ENCODE peak calls at places on chromosomes 12 and 14, in six cellular contexts. Q is thyroid gland, W is sigmoid colon, Y is lung, K is suprapubic skin, D is A673. I is an unnamed sample.

GRCh38 chr12:96420255-96420930 is 20.2 kb upstream of the CDK17 start:
- DNase-seq in Q (no peak), W (no peak), Y (no peak), K (no peak), D (no peak), I (no peak)

GRCh38 chr12:92676710-92677109 is 26.1 kb upstream of the PLEKHG7 start:
- DNase-seq in Q (no peak), W (no peak), Y (no peak), K (no peak), D (no peak), I (no peak)

GRCh38 chr12:14572401-14572800 is 4.7 kb upstream of the PLBD1 start:
- DNase-seq in Q (no peak), W (no peak), Y (no peak), K (no peak), D (no peak), I (no peak)

GRCh38 chr14:64757601-64758000 is 53.4 kb downstream of the PLEKHG3 start:
- DNase-seq in Q (no peak), W (no peak), Y (no peak), K (peak), D (no peak), I (no peak)

GRCh38 chr12:41365653-41366131 is 177.6 kb downstream of the PDZRN4 start:
- DNase-seq in Q (no peak), W (no peak), Y (no peak), K (no peak), D (no peak), I (no peak)

GRCh38 chr12:97957109-97957508 is 494.5 kb downstream of the RMST start:
- DNase-seq in Q (no peak), W (no peak), Y (no peak), K (no peak), D (no peak), I (no peak)

GRCh38 chr14:93954516-93954830 is 21.9 kb downstream of the ASB2 start:
- DNase-seq in Q (no peak), W (no peak), Y (no peak), K (no peak), D (no peak), I (no peak)

GRCh38 chr12:29309320-29309902 is 71.6 kb downstream of the ERGIC2 start:
- DNase-seq in Q (no peak), W (no peak), Y (no peak), K (no peak), D (peak), I (no peak)

GRCh38 chr14:96261053-96261452 is 5.0 kb downstream of the BDKRB1 start:
- DNase-seq in Q (no peak), W (no peak), Y (no peak), K (no peak), D (no peak), I (no peak)

GRCh38 chr12:32390572-32391219 is 8.7 kb upstream of the FGD4 start:
- DNase-seq in Q (peak), W (no peak), Y (peak), K (no peak), D (no peak), I (no peak)

GRCh38 chr12:49979061-49979586 is 6.4 kb downstream of the AQP6 start:
- DNase-seq in Q (no peak), W (no peak), Y (no peak), K (no peak), D (no peak), I (no peak)

GRCh38 chr14:67241416-67242362 is at the start of gene PALS1:
- DNase-seq in Q (no peak), W (peak), Y (peak), K (no peak), D (peak), I (no peak)

GRCh38 chr12:108594960-108595710 is 2.7 kb downstream of the TMEM119 start:
- DNase-seq in Q (no peak), W (no peak), Y (no peak), K (no peak), D (no peak), I (no peak)

GRCh38 chr12:109540526-109541411 is 32.5 kb downstream of the MMAB start:
- DNase-seq in Q (no peak), W (no peak), Y (no peak), K (no peak), D (no peak), I (no peak)

GRCh38 chr12:66823857-66824570 is 145.1 kb upstream of the GRIP1 start:
- DNase-seq in Q (peak), W (no peak), Y (no peak), K (no peak), D (peak), I (peak)

GRCh38 chr12:109923481-109924245 is 23.6 kb downstream of the TCHP start:
- DNase-seq in Q (no peak), W (no peak), Y (no peak), K (peak), D (no peak), I (no peak)

GRCh38 chr14:49508124-49508523 is 78.1 kb downstream of the RPS29 start:
- DNase-seq in Q (no peak), W (no peak), Y (no peak), K (no peak), D (no peak), I (no peak)

GRCh38 chr12:100141666-100141997 is 1.0 kb downstream of the BLTP3B start:
- DNase-seq in Q (no peak), W (peak), Y (no peak), K (no peak), D (peak), I (peak)

GRCh38 chr14:57761800-57762199 is 104.1 kb downstream of the SLC35F4 start:
- DNase-seq in Q (no peak), W (no peak), Y (no peak), K (no peak), D (no peak), I (no peak)

GRCh38 chr14:60681271-60681670 is 32.0 kb upstream of the SIX1 start:
- DNase-seq in Q (no peak), W (no peak), Y (no peak), K (no peak), D (no peak), I (no peak)

GRCh38 chr14:39320318-39320717 is 86.6 kb downstream of the MIA2 start:
- DNase-seq in Q (no peak), W (no peak), Y (no peak), K (no peak), D (no peak), I (no peak)

GRCh38 chr12:87924149-87924548 is 105.1 kb downstream of the C12orf50 start:
- DNase-seq in Q (no peak), W (no peak), Y (no peak), K (no peak), D (no peak), I (no peak)

GRCh38 chr14:106185837-106186233 is 659.5 kb downstream of the TMEM121 start:
- DNase-seq in Q (no peak), W (no peak), Y (no peak), K (no peak), D (peak), I (no peak)

GRCh38 chr12:75917083-75917482 is 114.5 kb downstream of the PHLDA1 start:
- DNase-seq in Q (no peak), W (no peak), Y (no peak), K (no peak), D (no peak), I (no peak)
- H3K4me3 ChIP-seq in Q (no peak), W (no peak), Y (no peak), K (no peak), D (no peak), I (no peak)

GRCh38 chr14:101948666-101949205 is 15.6 kb upstream of the DYNC1H1 start:
- DNase-seq in Q (peak), W (peak), Y (no peak), K (peak), D (no peak), I (no peak)
- H3K4me3 ChIP-seq in Q (peak), W (peak), Y (peak), K (peak), D (peak), I (peak)

GRCh38 chr12:11763760-11764520 is 114.5 kb downstream of the ETV6 start:
- DNase-seq in Q (no peak), W (no peak), Y (no peak), K (no peak), D (no peak), I (no peak)
- H3K4me3 ChIP-seq in Q (no peak), W (no peak), Y (no peak), K (no peak), D (no peak), I (no peak)

GRCh38 chr12:1583421-1584078 is 10.8 kb downstream of the FBXL14 start:
- DNase-seq in Q (peak), W (peak), Y (peak), K (no peak), D (peak), I (peak)
- H3K4me3 ChIP-seq in Q (no peak), W (no peak), Y (no peak), K (no peak), D (peak), I (no peak)

DNA sequence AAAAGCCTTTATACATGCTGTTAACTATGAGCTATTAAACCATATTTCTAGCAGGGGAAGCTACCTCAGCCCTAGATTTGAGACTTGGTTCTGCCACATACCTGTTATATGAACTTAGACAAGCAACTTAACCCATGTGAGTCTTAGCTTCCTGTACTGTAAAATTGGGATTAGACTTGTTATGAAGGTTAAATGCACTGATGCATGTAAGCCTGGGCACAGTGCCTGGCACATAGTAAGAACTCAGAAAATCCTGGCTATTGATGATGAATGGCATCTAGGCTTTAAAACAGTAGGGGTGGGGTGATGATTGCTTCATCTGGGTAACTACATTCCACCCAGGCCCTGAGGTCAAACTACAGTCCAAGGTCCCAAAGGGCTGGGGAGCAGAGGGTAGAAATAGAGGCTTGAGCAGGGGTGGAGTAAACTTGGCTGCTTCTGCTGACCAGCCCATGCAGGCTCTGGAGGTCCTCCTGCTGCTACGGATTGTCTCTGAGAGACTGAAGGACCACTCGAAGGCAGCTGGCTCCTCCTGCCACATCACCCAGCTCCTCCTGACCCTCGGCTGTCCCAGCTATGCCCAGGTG is 11.3 kb downstream of the ESPL1 start:
- DNase-seq in Q (no peak), W (no peak), Y (no peak), K (no peak), D (no peak), I (no peak)
- H3K4me3 ChIP-seq in Q (no peak), W (no peak), Y (no peak), K (no peak), D (no peak), I (no peak)

GRCh38 chr12:128266559-128267245 is at the start of gene TMEM132C:
- DNase-seq in Q (no peak), W (no peak), Y (no peak), K (no peak), D (no peak), I (no peak)
- H3K4me3 ChIP-seq in Q (no peak), W (peak), Y (no peak), K (peak), D (no peak), I (peak)

GRCh38 chr12:15682826-15683225 is 106.4 kb downstream of the EPS8 start:
- DNase-seq in Q (no peak), W (no peak), Y (no peak), K (no peak), D (no peak), I (no peak)
- H3K4me3 ChIP-seq in Q (no peak), W (no peak), Y (no peak), K (no peak), D (no peak), I (no peak)

DNA sequence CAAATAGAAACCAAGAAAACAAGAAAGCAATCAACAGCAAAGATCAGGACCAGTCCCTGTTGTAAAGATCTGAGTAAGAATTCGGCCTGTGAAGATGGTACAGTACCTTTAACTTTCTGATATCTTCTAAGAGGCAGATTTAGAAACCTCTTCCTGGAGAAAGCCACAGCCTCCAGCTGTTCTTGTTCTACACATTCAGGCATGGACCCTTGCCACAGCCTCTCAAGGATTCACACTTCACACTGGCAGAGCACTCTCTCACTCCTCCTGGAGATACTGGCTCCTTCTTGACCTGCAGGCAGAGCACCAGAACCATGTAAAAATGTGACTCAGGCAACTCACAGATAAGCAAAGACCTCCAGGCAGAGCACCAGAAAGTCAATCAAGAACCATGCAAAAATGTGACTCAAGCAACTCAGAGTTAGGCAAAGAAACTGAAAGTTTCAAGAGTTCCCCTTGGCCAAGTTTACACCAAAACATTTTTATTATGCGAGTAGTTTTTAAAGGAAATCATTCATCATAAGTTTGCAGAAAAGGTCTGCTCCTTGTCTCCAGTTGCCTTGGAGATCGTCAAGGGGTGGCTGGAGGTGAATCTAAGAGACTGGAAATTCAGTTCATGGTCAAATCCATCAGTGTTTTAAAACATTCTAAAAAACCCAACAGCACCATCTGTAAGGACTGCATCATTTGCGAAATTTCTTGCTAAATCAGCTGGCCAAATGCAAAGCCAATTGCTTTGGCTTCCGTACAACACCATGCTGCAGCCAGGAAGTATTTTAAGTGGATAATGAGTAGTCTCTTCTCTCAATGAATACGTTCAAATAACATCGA is 119.3 kb upstream of the MDM1 start:
- DNase-seq in Q (peak), W (peak), Y (peak), K (peak), D (peak), I (no peak)
- H3K4me3 ChIP-seq in Q (no peak), W (no peak), Y (no peak), K (no peak), D (peak), I (no peak)

GRCh38 chr14:23568021-23568599 is 519 bp upstream of the AP1G2 start:
- DNase-seq in Q (no peak), W (peak), Y (no peak), K (peak), D (no peak), I (no peak)
- H3K4me3 ChIP-seq in Q (no peak), W (peak), Y (no peak), K (peak), D (peak), I (peak)

DNA sequence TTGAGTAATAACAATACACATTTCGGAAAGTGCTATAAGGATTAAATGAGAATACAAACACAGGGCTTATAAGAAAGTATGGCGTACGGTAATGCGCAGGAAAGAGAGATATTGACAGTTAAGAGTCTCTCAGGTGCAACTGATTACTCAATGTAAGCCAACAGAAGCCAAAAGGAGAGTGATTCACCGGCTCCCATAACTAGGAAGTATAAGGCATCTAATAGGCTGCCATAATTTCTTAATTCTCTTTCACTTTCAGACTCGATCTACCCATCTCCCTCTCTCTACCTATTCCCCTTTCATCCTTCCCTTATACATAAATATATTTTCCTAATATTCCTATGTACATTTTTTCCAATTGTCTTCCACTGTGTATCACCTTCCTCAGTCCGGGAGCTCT is 90.0 kb downstream of the MDGA2 start:
- DNase-seq in Q (no peak), W (no peak), Y (no peak), K (no peak), D (no peak), I (no peak)
- H3K4me3 ChIP-seq in Q (no peak), W (no peak), Y (no peak), K (no peak), D (no peak), I (no peak)